ENCODE peak calls at places on chromosomes 3 and 15, in nine cellular contexts. J is activated naive CD4-positive, alpha-beta T cell; X is HCT116; S is body of pancreas; A is astrocyte of the spinal cord; R is astrocyte of the hippocampus; Y is amygdala; G is left ventricle myocardium superior; T is MM.1S. H is an unnamed sample.

GRCh38 chr15:85404922-85405293 is 24.5 kb downstream of the AKAP13 start:
- DNase-seq in R (peak; percentile 61), X (no peak), T (no peak), G (no peak), A (peak; percentile 73), J (no peak), S (no peak), Y (no peak), H (no peak)

GRCh38 chr15:82066455-82066854 is 20.6 kb upstream of the MEX3B start:
- DNase-seq in G (no peak), R (no peak), Y (no peak), S (no peak), J (no peak), A (no peak), X (no peak), T (no peak), H (no peak)

GRCh38 chr15:29568840-29569532 is 253.3 kb downstream of the TJP1 start:
- DNase-seq in T (peak; percentile 44), A (no peak), G (no peak), R (peak; percentile 42), S (peak; percentile 78), Y (no peak), X (peak; percentile 38), J (no peak), H (no peak)

GRCh38 chr15:40249477-40250303 is 10.8 kb downstream of the PAK6 start:
- DNase-seq in A (no peak), T (no peak), G (peak; percentile 44), R (no peak), Y (no peak), J (no peak), X (no peak), S (no peak), H (peak; percentile 11)

GRCh38 chr3:149670742-149671492 is 13.1 kb upstream of the WWTR1 start:
- DNase-seq in X (no peak), Y (no peak), G (no peak), J (no peak), A (no peak), T (peak; percentile 21), S (no peak), R (peak; percentile 45), H (no peak)

GRCh38 chr3:32406481-32407408 is 15.1 kb downstream of the CMTM7 start:
- DNase-seq in R (peak; percentile 41), S (peak; percentile 38), J (no peak), X (no peak), T (no peak), G (no peak), A (no peak), Y (no peak), H (no peak)

GRCh38 chr15:52021128-52021671 is 2.2 kb downstream of the MAPK6 start:
- DNase-seq in X (peak; percentile 54), J (no peak), Y (no peak), A (peak; percentile 93), S (peak; percentile 87), T (peak; percentile 87), G (no peak), R (peak; percentile 86), H (no peak)

GRCh38 chr15:62391565-62392262 is 226.6 kb upstream of the C2CD4B start:
- DNase-seq in Y (peak; percentile 12), G (peak; percentile 80), T (peak; percentile 14), A (peak; percentile 54), J (peak; percentile 6), R (peak; percentile 85), S (peak; percentile 33), X (no peak), H (peak; percentile 23)

GRCh38 chr3:193095366-193095765 is 145.7 kb upstream of the PLAAT1 start:
- DNase-seq in S (peak; percentile 47), X (no peak), J (no peak), Y (no peak), G (no peak), R (peak; percentile 89), T (no peak), A (peak; percentile 75), H (peak; percentile 9)

GRCh38 chr15:83380026-83380425 is 67.1 kb upstream of the SH3GL3 start:
- DNase-seq in X (peak; percentile 50), S (no peak), G (no peak), R (peak; percentile 10), Y (no peak), A (no peak), T (no peak), J (no peak), H (no peak)

GRCh38 chr3:13717222-13717573 is 162.7 kb downstream of the WNT7A start:
- DNase-seq in J (no peak), S (no peak), T (no peak), G (no peak), A (no peak), R (no peak), X (no peak), Y (no peak), H (no peak)

GRCh38 chr15:68372291-68372811 is 59.6 kb downstream of the ITGA11 start:
- DNase-seq in Y (no peak), G (peak; percentile 47), T (no peak), X (peak; percentile 18), S (no peak), J (no peak), A (peak; percentile 52), R (peak; percentile 46), H (no peak)

GRCh38 chr3:99536555-99537314 is 101.7 kb upstream of the COL8A1 start:
- DNase-seq in X (no peak), R (no peak), J (no peak), A (no peak), S (no peak), T (no peak), Y (no peak), G (no peak), H (no peak)

GRCh38 chr15:43483306-43484128 is 9.4 kb downstream of the TP53BP1 start:
- DNase-seq in R (peak; percentile 13), X (no peak), A (no peak), J (no peak), Y (no peak), S (no peak), T (no peak), G (no peak), H (no peak)

GRCh38 chr3:72312339-72312738 is 527.4 kb upstream of the PROK2 start:
- DNase-seq in G (no peak), T (no peak), J (no peak), X (no peak), S (no peak), R (no peak), A (no peak), Y (no peak), H (no peak)

GRCh38 chr15:58724471-58724870 is 25.0 kb downstream of the ADAM10 start:
- DNase-seq in J (no peak), S (no peak), G (no peak), Y (no peak), R (peak; percentile 63), T (no peak), X (no peak), A (peak; percentile 62), H (no peak)

GRCh38 chr15:101088311-101088710 is 163.5 kb downstream of the CHSY1 start:
- DNase-seq in J (no peak), Y (no peak), G (no peak), R (no peak), X (no peak), A (no peak), T (no peak), S (no peak), H (no peak)

GRCh38 chr3:119302697-119303630 is 8.8 kb downstream of the ARHGAP31 start:
- DNase-seq in T (no peak), S (no peak), X (no peak), A (peak; percentile 21), R (peak; percentile 58), G (no peak), J (no peak), Y (no peak), H (no peak)

GRCh38 chr15:30985081-30985531 is 6.3 kb downstream of the MTMR10 start:
- DNase-seq in J (no peak), S (peak; percentile 39), G (no peak), R (peak; percentile 62), T (no peak), Y (no peak), X (no peak), A (peak; percentile 39), H (no peak)

GRCh38 chr15:35689266-35689665 is 143.3 kb upstream of the DPH6 start:
- DNase-seq in R (no peak), J (no peak), T (no peak), X (no peak), G (no peak), Y (no peak), A (no peak), S (no peak), H (no peak)

GRCh38 chr3:10010546-10011465 is 15.4 kb upstream of the FANCD2 start:
- DNase-seq in A (peak; percentile 91), T (peak; percentile 93), Y (peak; percentile 65), X (peak; percentile 72), R (peak; percentile 97), S (peak; percentile 98), J (peak; percentile 13), G (peak; percentile 99), H (no peak)

GRCh38 chr3:197525706-197526105 is 30.1 kb downstream of the BDH1 start:
- DNase-seq in R (no peak), Y (no peak), A (peak; percentile 39), T (no peak), X (no peak), S (no peak), J (no peak), G (no peak), H (no peak)

GRCh38 chr15:64825431-64826294 is at the start of gene PIF1:
- DNase-seq in X (peak; percentile 98), J (peak; percentile 31), T (peak; percentile 99), R (peak; percentile 98), S (peak; percentile 98), Y (peak; percentile 39), G (peak; percentile 83), A (peak; percentile 99), H (peak; percentile 96)

GRCh38 chr15:52183562-52184173 is 7.5 kb downstream of the GNB5 start:
- DNase-seq in R (peak; percentile 51), A (peak; percentile 37), Y (no peak), X (no peak), S (peak; percentile 59), J (no peak), G (no peak), T (peak; percentile 43), H (no peak)

GRCh38 chr3:152175576-152175883 is 93.2 kb upstream of the MBNL1 start:
- DNase-seq in G (no peak), J (no peak), Y (no peak), R (peak; percentile 69), S (no peak), T (no peak), A (peak; percentile 90), X (no peak), H (peak; percentile 49)

GRCh38 chr15:73464602-73465001 is 21.6 kb downstream of the REC114 start:
- DNase-seq in J (no peak), T (no peak), S (no peak), R (no peak), G (no peak), A (no peak), X (no peak), Y (no peak), H (no peak)

GRCh38 chr3:126850370-126851085 is 132.4 kb upstream of the PLXNA1 start:
- DNase-seq in T (no peak), Y (no peak), J (no peak), R (peak; percentile 94), G (peak; percentile 61), X (no peak), A (peak; percentile 69), S (peak; percentile 20), H (peak; percentile 42)

GRCh38 chr15:73564255-73564654 is 68.9 kb downstream of the NPTN start:
- DNase-seq in A (peak; percentile 65), T (no peak), X (peak; percentile 43), G (no peak), Y (no peak), S (peak; percentile 14), R (peak; percentile 73), J (no peak), H (peak; percentile 26)

GRCh38 chr3:78990164-78990563 is 777.6 kb downstream of the ROBO1 start:
- DNase-seq in Y (no peak), T (no peak), R (no peak), J (no peak), G (no peak), A (no peak), X (no peak), S (no peak), H (no peak)

GRCh38 chr15:99407716-99408115 is 156.4 kb downstream of the LRRC28 start:
- DNase-seq in G (no peak), X (no peak), T (no peak), J (no peak), A (no peak), Y (no peak), S (no peak), R (no peak), H (no peak)

GRCh38 chr15:64288999-64289398 is 67.0 kb downstream of the CSNK1G1 start:
- DNase-seq in S (no peak), G (no peak), A (no peak), R (peak; percentile 28), J (no peak), Y (no peak), X (no peak), T (no peak), H (no peak)